ENCODE peak calls at places on chromosome 20, in five cellular contexts. T, X, H, F and S are unnamed samples.

GRCh38 chr20:1154224-1154623 is 30.6 kb downstream of the TMEM74B start:
- DNase-seq in X (peak), H (no peak), F (no peak), T (no peak), S (no peak)

GRCh38 chr20:52365688-52366087 is 174.1 kb upstream of the ZFP64 start:
- DNase-seq in X (no peak), F (no peak), T (no peak), H (no peak), S (no peak)

GRCh38 chr20:58714923-58715708 is 22.5 kb downstream of the NPEPL1 start:
- DNase-seq in F (no peak), T (no peak), H (no peak), X (no peak), S (no peak)

GRCh38 chr20:50467618-50468373 is 42.4 kb upstream of the PTPN1 start:
- DNase-seq in X (peak), T (peak), H (no peak), F (no peak), S (peak)

GRCh38 chr20:45823949-45824835 is 2.9 kb downstream of the TNNC2 start:
- DNase-seq in T (peak), H (no peak), F (no peak), X (peak), S (peak)

GRCh38 chr20:34473262-34473883 is 42.8 kb upstream of the DYNLRB1 start:
- DNase-seq in H (no peak), T (peak), F (no peak), X (peak), S (peak)

GRCh38 chr20:63383556-63383955 is 22.4 kb upstream of the CHRNA4 start:
- DNase-seq in H (no peak), T (no peak), F (no peak), X (no peak), S (no peak)

GRCh38 chr20:64099880-64100565 is 7.3 kb downstream of the NPBWR2 start:
- DNase-seq in X (no peak), F (no peak), T (no peak), H (no peak), S (no peak)

GRCh38 chr20:47332381-47333206 is 23.9 kb downstream of the ZMYND8 start:
- DNase-seq in H (no peak), X (no peak), F (no peak), T (no peak), S (no peak)

GRCh38 chr20:47328841-47329448 is 27.6 kb downstream of the ZMYND8 start:
- DNase-seq in X (peak), H (no peak), T (no peak), F (no peak), S (no peak)

GRCh38 chr20:47334022-47334551 is 22.4 kb downstream of the ZMYND8 start:
- DNase-seq in H (peak), F (peak), T (no peak), X (peak), S (peak)

GRCh38 chr20:47330071-47330470 is 26.4 kb downstream of the ZMYND8 start:
- DNase-seq in H (no peak), F (no peak), X (no peak), T (no peak), S (no peak)

DNA sequence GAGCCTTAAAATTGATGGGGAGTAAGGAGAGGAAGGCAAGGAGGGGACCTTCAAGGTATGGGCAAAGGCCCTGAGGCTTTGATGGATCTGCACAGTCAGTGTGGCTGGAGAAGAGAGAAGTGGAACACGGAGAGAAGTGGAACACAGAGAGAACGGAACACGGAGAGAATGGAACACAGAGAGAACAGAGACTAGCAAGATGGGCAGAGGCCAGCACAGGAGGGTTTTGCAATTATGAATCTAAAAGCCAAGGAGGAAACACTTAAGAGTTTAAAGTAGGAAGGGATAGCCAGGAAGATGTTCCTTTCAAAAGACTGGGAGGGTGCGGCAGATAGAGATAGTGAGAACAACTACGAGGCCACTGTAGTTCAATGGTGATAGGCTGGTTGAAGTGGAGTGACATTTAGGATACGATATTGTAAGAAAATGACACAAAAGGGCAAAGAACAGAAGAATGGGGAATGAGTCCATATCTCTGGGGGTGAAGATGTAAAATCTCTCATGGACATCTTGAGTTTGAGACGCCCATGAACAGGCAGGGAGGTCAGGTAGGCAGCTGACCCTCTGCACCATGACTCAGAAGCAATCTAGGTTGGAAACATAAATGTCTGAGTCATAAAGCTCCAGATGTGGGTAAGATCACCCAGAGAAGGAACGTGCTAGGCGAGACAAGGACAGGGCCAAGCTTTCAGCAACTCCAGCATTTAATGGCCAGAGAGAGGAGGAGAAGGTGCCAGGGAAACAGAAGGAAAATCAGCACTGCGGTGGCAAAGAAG is 25.4 kb downstream of the ZMYND8 start:
- DNase-seq in H (peak), F (no peak), X (peak), T (no peak), S (peak)
- H3K4me3 ChIP-seq in H (no peak), F (no peak), X (no peak), T (no peak), S (no peak)

DNA sequence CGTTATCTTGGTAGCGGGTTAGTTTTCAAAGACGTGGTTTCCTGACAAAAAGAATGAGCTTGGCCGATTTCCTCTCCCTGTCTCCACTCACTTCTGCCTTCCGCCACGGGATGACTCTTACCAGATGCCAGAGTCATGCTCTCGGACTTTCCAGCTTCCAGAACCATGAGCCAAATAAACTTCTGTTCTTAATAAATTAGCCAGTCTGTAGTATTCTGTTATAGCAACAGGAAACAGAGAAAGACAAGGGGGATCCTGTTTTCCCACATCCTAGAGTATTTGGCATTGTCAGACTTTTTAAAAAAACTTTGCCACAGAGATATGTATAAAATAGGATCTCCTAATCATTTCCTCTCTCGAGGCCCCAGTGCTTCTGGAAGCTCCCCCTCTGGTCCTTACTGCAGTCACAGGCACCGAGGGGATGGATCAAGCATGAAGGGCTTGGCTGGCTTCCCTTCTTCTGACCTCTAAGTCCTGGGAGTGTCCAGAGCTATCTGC is 84.9 kb upstream of the NAA20 start:
- DNase-seq in X (no peak), F (peak), H (no peak), T (peak), S (peak)
- TF ChIP-seq CTCF in X (no peak), F (no peak), H (no peak), T (peak), S (no peak)

DNA sequence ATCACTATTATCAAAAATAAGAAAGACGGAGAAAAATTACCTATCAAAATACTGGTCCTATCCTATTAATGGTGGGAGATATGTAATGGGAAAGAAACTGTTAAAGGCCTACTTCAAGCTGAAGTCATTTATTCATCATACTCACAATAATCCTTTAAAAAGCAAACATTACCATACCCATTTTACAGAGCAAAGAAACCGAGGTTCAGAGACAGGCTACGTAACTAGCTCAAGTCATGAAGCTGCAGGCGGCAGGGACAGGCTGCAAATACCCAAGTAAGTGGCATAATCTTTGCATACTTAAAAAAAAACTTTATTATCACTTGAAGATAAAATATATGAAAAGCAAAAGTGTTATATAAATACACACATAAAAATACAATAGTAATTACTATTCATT is 2.6 kb downstream of the RALGAPA2 start:
- DNase-seq in H (no peak), X (no peak), T (no peak), F (no peak), S (no peak)
- H3K4me3 ChIP-seq in H (no peak), X (no peak), T (peak), F (no peak), S (no peak)

GRCh38 chr20:32761831-32762753 is at the start of gene DNMT3B:
- DNase-seq in T (peak), H (no peak), F (peak), X (peak), S (peak)
- TF ChIP-seq CTCF in T (peak), H (no peak), F (no peak), X (no peak), S (no peak)

GRCh38 chr20:53611449-53611894 is 17.8 kb upstream of the ZNF217 start:
- DNase-seq in T (peak), X (no peak), H (peak), F (peak), S (peak)
- H3K4me3 ChIP-seq in T (peak), X (no peak), H (no peak), F (no peak), S (no peak)

GRCh38 chr20:40442181-40442963 is 246.7 kb downstream of the MAFB start:
- DNase-seq in T (no peak), X (peak), F (no peak), H (no peak), S (no peak)
- TF ChIP-seq CTCF in T (no peak), X (no peak), F (no peak), H (peak), S (peak)